ENCODE peak calls at places on chromosome 4, in seven cellular contexts. A, B, V, Z, H, K and W are unnamed samples.

GRCh38 chr4:80393246-80393969 is 57.9 kb downstream of the CFAP299 start:
- DNase-seq in A (peak), B (no peak), V (no peak), K (peak), H (no peak), Z (peak), W (peak)

GRCh38 chr4:102449751-102450352 is 51.3 kb upstream of the NFKB1 start:
- DNase-seq in B (peak), Z (peak), A (peak), H (peak), K (peak), V (peak), W (peak)

GRCh38 chr4:169383724-169384123 is 113.0 kb upstream of the SH3RF1 start:
- DNase-seq in H (no peak), K (peak), V (no peak), A (peak), B (no peak), Z (peak), W (peak)

GRCh38 chr4:114384629-114385028 is 214.0 kb upstream of the UGT8 start:
- DNase-seq in Z (peak), V (peak), B (peak), K (peak), H (no peak), A (peak), W (no peak)

GRCh38 chr4:113328514-113328913 is 279.1 kb downstream of the ANK2 start:
- DNase-seq in H (no peak), V (peak), K (no peak), A (no peak), B (peak), Z (peak), W (no peak)

GRCh38 chr4:58075724-58076123 is 965.5 kb upstream of the IGFBP7 start:
- DNase-seq in V (no peak), A (no peak), K (no peak), Z (no peak), B (no peak), H (no peak), W (no peak)

GRCh38 chr4:121307441-121308327 is 73.1 kb downstream of the QRFPR start:
- DNase-seq in K (peak), H (peak), B (peak), Z (peak), V (peak), A (peak), W (peak)

GRCh38 chr4:55793479-55793878 is 26.1 kb upstream of the EXOC1L start:
- DNase-seq in H (no peak), V (no peak), K (no peak), Z (no peak), B (no peak), A (no peak), W (no peak)

GRCh38 chr4:118765399-118765798 is 70.5 kb downstream of the SEC24D start:
- DNase-seq in H (no peak), A (peak), V (no peak), K (peak), Z (peak), B (no peak), W (peak)

GRCh38 chr4:187565416-187565815 is 430.2 kb upstream of the ZFP42 start:
- DNase-seq in B (no peak), K (no peak), Z (no peak), A (no peak), H (no peak), V (peak), W (no peak)

GRCh38 chr4:81491943-81492342 is 20.2 kb upstream of the RASGEF1B start:
- DNase-seq in V (no peak), B (peak), K (no peak), Z (peak), H (no peak), A (no peak), W (peak)

GRCh38 chr4:36187723-36188333 is 56.5 kb downstream of the ARAP2 start:
- DNase-seq in B (peak), Z (peak), K (peak), H (no peak), V (peak), A (peak), W (peak)

GRCh38 chr4:40587826-40588225 is 41.8 kb downstream of the RBM47 start:
- DNase-seq in B (no peak), A (peak), K (peak), H (peak), Z (peak), V (no peak), W (peak)

GRCh38 chr4:144399927-144400326 is 246.0 kb upstream of the HHIP start:
- DNase-seq in V (no peak), B (no peak), H (peak), K (peak), A (peak), Z (peak), W (peak)

GRCh38 chr4:76105652-76106051 is 31.1 kb downstream of the ART3 start:
- DNase-seq in Z (no peak), K (no peak), A (no peak), H (no peak), B (no peak), V (no peak), W (no peak)

GRCh38 chr4:117777721-117778120 is 256.6 kb upstream of the NDST3 start:
- DNase-seq in V (no peak), K (no peak), H (peak), B (no peak), A (peak), Z (peak), W (no peak)

GRCh38 chr4:178086324-178086723 is 644.1 kb upstream of the AGA start:
- DNase-seq in B (no peak), Z (peak), K (peak), V (peak), A (no peak), H (no peak), W (no peak)

GRCh38 chr4:128006592-128006991 is 41.4 kb downstream of the ABHD18 start:
- DNase-seq in H (no peak), B (no peak), Z (no peak), V (no peak), K (peak), A (peak), W (peak)

GRCh38 chr4:105399535-105400161 is 74.2 kb downstream of the PPA2 start:
- DNase-seq in A (peak), V (no peak), B (no peak), Z (peak), H (peak), K (peak), W (peak)

GRCh38 chr4:124980276-124980752 is 267.8 kb upstream of the ANKRD50 start:
- DNase-seq in B (no peak), Z (peak), V (no peak), A (peak), K (peak), H (no peak), W (peak)

GRCh38 chr4:135434936-135435335 is 1233.3 kb upstream of the PABPC4L start:
- DNase-seq in A (peak), B (no peak), V (no peak), Z (peak), K (no peak), H (peak), W (peak)

GRCh38 chr4:101262683-101263082 is 84.6 kb downstream of the PPP3CA start:
- DNase-seq in B (no peak), Z (no peak), H (no peak), V (peak), K (no peak), A (no peak), W (no peak)

GRCh38 chr4:106266201-106266600 is 49.8 kb downstream of the TBCK start:
- DNase-seq in H (no peak), K (peak), Z (peak), V (no peak), B (peak), A (peak), W (peak)

GRCh38 chr4:74598611-74599325 is 153.8 kb downstream of the AREG start:
- DNase-seq in V (no peak), H (no peak), Z (no peak), A (no peak), K (no peak), B (no peak), W (no peak)

GRCh38 chr4:87077834-87078585 is 142.4 kb downstream of the KLHL8 start:
- DNase-seq in H (no peak), B (no peak), Z (no peak), V (no peak), K (no peak), A (no peak), W (peak)

GRCh38 chr4:68338625-68339024 is 11.3 kb downstream of the YTHDC1 start:
- DNase-seq in B (no peak), Z (no peak), K (no peak), H (no peak), A (no peak), V (no peak), W (no peak)

GRCh38 chr4:91116861-91117260 is 989.7 kb downstream of the CCSER1 start:
- DNase-seq in B (no peak), H (no peak), Z (peak), A (peak), K (no peak), V (no peak), W (peak)

GRCh38 chr4:38387819-38388218 is 276.2 kb upstream of the KLF3 start:
- DNase-seq in A (peak), H (no peak), Z (no peak), V (no peak), K (no peak), B (no peak), W (no peak)
- H3K4me2 ChIP-seq in A (no peak), H (no peak), Z (no peak), V (no peak), K (no peak), B (no peak), W (no peak)

GRCh38 chr4:6568148-6568547 is 6.8 kb upstream of the MAN2B2 start:
- DNase-seq in B (no peak), A (no peak), Z (no peak), K (no peak), H (no peak), V (no peak), W (no peak)

GRCh38 chr4:6566582-6567190 is 8.3 kb upstream of the MAN2B2 start:
- DNase-seq in H (no peak), A (no peak), B (no peak), K (no peak), V (no peak), Z (no peak), W (no peak)

GRCh38 chr4:6567218-6567617 is 7.8 kb upstream of the MAN2B2 start:
- DNase-seq in B (no peak), A (no peak), V (no peak), K (no peak), H (no peak), Z (no peak), W (no peak)

GRCh38 chr4:6563935-6564645 is 10.9 kb upstream of the MAN2B2 start:
- DNase-seq in B (no peak), V (no peak), H (no peak), Z (no peak), K (no peak), A (no peak), W (no peak)

GRCh38 chr4:6565691-6566431 is 9.1 kb upstream of the MAN2B2 start:
- DNase-seq in B (no peak), Z (no peak), K (no peak), V (no peak), H (no peak), A (no peak), W (peak)
- H3K4me2 ChIP-seq in B (no peak), Z (no peak), K (no peak), V (no peak), H (no peak), A (no peak), W (no peak)

GRCh38 chr4:10554694-10555093 is 97.5 kb upstream of the ZNF518B start:
- DNase-seq in V (peak), H (peak), B (peak), A (peak), K (peak), Z (peak), W (peak)
- H3K4me2 ChIP-seq in V (no peak), H (no peak), B (no peak), A (no peak), K (no peak), Z (no peak), W (peak)

GRCh38 chr4:138192113-138192512 is 50.0 kb downstream of the SLC7A11 start:
- DNase-seq in A (peak), V (no peak), Z (peak), B (no peak), H (peak), K (peak), W (peak)

GRCh38 chr4:138193963-138194362 is 48.2 kb downstream of the SLC7A11 start:
- DNase-seq in A (no peak), V (no peak), Z (no peak), B (no peak), K (no peak), H (no peak), W (no peak)

GRCh38 chr4:138188406-138189084 is 53.6 kb downstream of the SLC7A11 start:
- DNase-seq in A (peak), V (no peak), B (no peak), Z (no peak), H (no peak), K (peak), W (peak)

GRCh38 chr4:138189212-138189611 is 52.9 kb downstream of the SLC7A11 start:
- DNase-seq in K (no peak), Z (no peak), H (no peak), A (no peak), B (peak), V (no peak), W (no peak)

DNA sequence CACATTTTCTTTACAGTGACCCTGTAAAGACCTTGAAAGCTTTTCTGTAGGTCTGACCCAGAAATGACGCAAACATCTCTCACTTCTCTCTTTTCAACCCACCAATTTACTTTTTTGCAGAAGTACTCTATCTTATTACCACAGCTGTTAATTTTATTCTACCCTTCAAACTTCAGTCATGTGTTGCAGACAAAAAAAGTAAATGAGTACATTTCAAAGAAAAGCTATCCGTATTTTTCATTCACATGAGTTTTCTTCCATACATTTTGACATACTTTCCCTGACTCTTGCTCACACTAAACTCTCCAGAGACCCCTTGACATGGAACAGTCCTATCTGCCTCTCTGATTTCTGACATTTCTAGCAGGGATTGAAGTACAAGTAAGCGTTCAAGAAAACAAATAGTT is 51.7 kb downstream of the SLC7A11 start:
- DNase-seq in V (no peak), K (no peak), H (no peak), B (peak), Z (no peak), A (no peak), W (no peak)
- H3K4me2 ChIP-seq in V (no peak), K (no peak), H (no peak), B (peak), Z (no peak), A (no peak), W (no peak)

GRCh38 chr4:173535932-173536331 is 5.9 kb upstream of the HAND2 start:
- DNase-seq in H (no peak), K (no peak), B (no peak), A (no peak), V (no peak), Z (no peak), W (no peak)
- H3K4me2 ChIP-seq in H (no peak), K (no peak), B (no peak), A (no peak), V (no peak), Z (no peak), W (no peak)

GRCh38 chr4:15682340-15682725 is 706 bp downstream of the FAM200B start:
- DNase-seq in H (no peak), A (no peak), Z (no peak), V (no peak), B (no peak), K (no peak), W (peak)

GRCh38 chr4:15682790-15683495 is 1.3 kb downstream of the FAM200B start:
- DNase-seq in A (no peak), V (no peak), H (no peak), Z (no peak), K (peak), B (no peak), W (no peak)

GRCh38 chr4:15677507-15677988 is 4.1 kb upstream of the FAM200B start:
- DNase-seq in A (peak), Z (peak), H (peak), K (peak), B (no peak), V (no peak), W (peak)

GRCh38 chr4:15681372-15682339 is at the start of gene FAM200B:
- DNase-seq in A (peak), Z (peak), H (peak), K (peak), B (peak), V (peak), W (peak)

GRCh38 chr4:15681067-15681371 is 608 bp upstream of the FAM200B start:
- DNase-seq in K (no peak), H (no peak), Z (no peak), V (no peak), B (no peak), A (no peak), W (no peak)
- H3K4me2 ChIP-seq in K (peak), H (peak), Z (peak), V (peak), B (peak), A (peak), W (peak)

GRCh38 chr4:104235966-104236365 is 258.7 kb downstream of the CXXC4 start:
- DNase-seq in B (no peak), Z (no peak), H (no peak), V (no peak), A (no peak), K (no peak), W (no peak)
- H3K4me2 ChIP-seq in B (no peak), Z (no peak), H (no peak), V (no peak), A (no peak), K (no peak), W (no peak)

DNA sequence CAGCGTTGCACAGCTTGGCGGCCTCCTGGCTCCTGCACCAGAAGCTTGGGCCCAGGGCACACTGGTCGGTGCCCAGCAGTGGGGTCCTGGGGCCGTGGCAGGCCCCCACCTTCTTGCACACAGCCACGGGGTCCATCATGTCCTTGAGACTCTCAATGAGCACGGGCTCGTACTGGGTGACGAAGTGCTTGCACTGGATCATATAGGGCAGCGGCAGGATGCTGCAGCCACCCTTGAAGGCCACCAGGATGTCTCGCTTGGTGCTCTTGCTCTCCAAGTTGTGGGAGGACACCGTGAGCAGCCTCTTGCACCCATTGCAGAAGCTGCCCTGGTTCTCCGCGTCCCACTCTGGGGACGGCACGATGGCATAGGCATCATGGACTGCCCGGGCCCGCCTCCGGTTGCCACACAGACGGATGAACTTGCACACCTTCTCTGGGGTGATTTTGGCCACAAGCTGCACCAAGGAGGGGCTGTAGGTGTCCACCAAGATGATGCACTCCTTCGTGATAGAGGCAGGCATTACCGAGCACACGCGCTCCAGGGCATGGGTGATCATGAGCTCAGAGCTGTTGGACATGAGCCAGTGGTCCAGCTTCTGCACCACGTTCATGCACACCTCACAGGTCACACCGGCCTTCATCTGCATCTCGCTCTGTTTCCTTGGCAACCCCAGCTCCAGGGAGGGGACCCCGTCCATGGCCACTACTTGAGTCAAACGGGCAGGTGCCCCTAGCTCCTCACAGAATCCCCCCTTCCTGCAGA is 1.2 kb downstream of the PSAPL1 start:
- DNase-seq in V (no peak), B (no peak), H (no peak), Z (no peak), A (no peak), K (no peak), W (no peak)
- H3K4me2 ChIP-seq in V (no peak), B (no peak), H (no peak), Z (no peak), A (no peak), K (no peak), W (no peak)

GRCh38 chr4:13599159-13599558 is 28.4 kb downstream of the BOD1L1 start:
- DNase-seq in K (no peak), H (no peak), B (peak), A (no peak), Z (no peak), V (peak), W (no peak)
- H3K4me2 ChIP-seq in K (no peak), H (no peak), B (no peak), A (no peak), Z (no peak), V (no peak), W (no peak)

GRCh38 chr4:109233585-109233984 is 68.9 kb downstream of the COL25A1 start:
- DNase-seq in K (no peak), V (no peak), A (no peak), Z (no peak), B (no peak), H (no peak), W (no peak)
- H3K4me2 ChIP-seq in K (no peak), V (no peak), A (no peak), Z (no peak), B (no peak), H (no peak), W (no peak)